ENCODE peak calls at places on chromosomes 4 and X, in ten cellular contexts. Q is CD8-positive, alpha-beta T cell; U is AG09309; L is B cell; H is thoracic aorta; R is H9; K is lower leg skin; S is astrocyte; W is cardiac fibroblast; J is fibroblast of lung. Z is an unnamed sample.

GRCh38 chr4:122739174-122739573 is 6.7 kb downstream of the BBS12 start:
- DNase-seq in Q (no peak), U (peak; percentile 73), L (no peak), H (no peak), R (no peak), K (no peak), S (peak; percentile 75), W (peak; percentile 85), J (peak; percentile 83), Z (no peak)

GRCh38 chr4:8647626-8648025 is 55.1 kb downstream of the CPZ start:
- DNase-seq in Q (no peak), U (no peak), L (no peak), H (no peak), R (peak; percentile 31), K (no peak), S (no peak), W (no peak), J (no peak), Z (no peak)

GRCh38 chr4:98932539-98932938 is 3.6 kb upstream of the EIF4E start:
- DNase-seq in Q (no peak), U (no peak), L (no peak), H (no peak), R (no peak), K (no peak), S (peak; percentile 45), W (peak; percentile 21), J (no peak), Z (no peak)

GRCh38 chr4:147542229-147542990 is 61.5 kb downstream of the EDNRA start:
- DNase-seq in Q (no peak), U (no peak), L (no peak), H (no peak), R (no peak), K (no peak), S (peak; percentile 64), W (no peak), J (no peak), Z (no peak)

GRCh38 chrX:76918033-76918432 is 490.5 kb downstream of the MAGEE1 start:
- DNase-seq in Q (no peak), U (no peak), L (no peak), H (no peak), R (no peak), K (peak; percentile 11), S (no peak), W (no peak), J (no peak), Z (no peak)

GRCh38 chr4:91840359-91840758 is 463.4 kb upstream of the GRID2 start:
- DNase-seq in Q (no peak), U (no peak), L (no peak), H (no peak), R (no peak), K (no peak), S (no peak), W (no peak), J (no peak), Z (no peak)

GRCh38 chrX:134658421-134658896 is at the start of gene PLAC1:
- DNase-seq in Q (no peak), U (no peak), L (no peak), H (no peak), R (no peak), K (no peak), S (no peak), W (no peak), J (no peak), Z (no peak)

GRCh38 chr4:168095776-168096443 is 3.6 kb downstream of the ANXA10 start:
- DNase-seq in Q (no peak), U (no peak), L (no peak), H (no peak), R (no peak), K (no peak), S (peak; percentile 22), W (peak; percentile 27), J (no peak), Z (no peak)

GRCh38 chr4:147052361-147052760 is 106.7 kb upstream of the TTC29 start:
- DNase-seq in Q (no peak), U (no peak), L (no peak), H (no peak), R (no peak), K (no peak), S (no peak), W (no peak), J (no peak), Z (no peak)

GRCh38 chr4:111045992-111046391 is 423.1 kb upstream of the PITX2 start:
- DNase-seq in Q (no peak), U (no peak), L (no peak), H (no peak), R (no peak), K (no peak), S (no peak), W (no peak), J (no peak), Z (no peak)

GRCh38 chr4:7429069-7429416 is 5.7 kb downstream of the PSAPL1 start:
- DNase-seq in Q (no peak), U (no peak), L (no peak), H (no peak), R (no peak), K (no peak), S (no peak), W (no peak), J (no peak), Z (no peak)

DNA sequence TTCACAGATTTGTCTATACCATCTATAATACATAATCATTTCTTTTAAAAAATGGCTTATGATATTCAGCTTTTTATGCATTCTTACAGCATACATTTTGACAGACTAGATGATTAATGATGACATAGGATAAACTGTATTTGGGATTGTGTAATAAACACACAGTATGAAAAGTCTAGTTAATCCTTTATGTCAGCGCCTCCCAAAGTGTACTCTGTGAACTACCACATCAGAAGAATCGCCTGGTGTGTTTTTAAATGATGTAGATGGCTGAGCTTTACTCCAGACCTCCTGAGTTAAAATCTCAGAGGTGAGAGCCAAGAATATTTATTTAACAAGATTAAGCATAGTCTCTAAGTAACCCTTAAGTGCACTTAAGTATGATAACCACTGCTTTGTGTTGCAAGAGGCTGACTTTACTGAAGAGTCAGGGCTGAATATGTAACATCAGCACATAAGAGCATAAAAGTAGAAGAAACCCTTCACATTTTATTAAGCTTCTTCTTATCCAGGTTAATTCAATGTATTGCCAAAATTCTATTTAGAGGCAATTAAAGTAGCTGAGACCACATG is 104.2 kb downstream of the ANK2 start:
- DNase-seq in Q (no peak), U (no peak), L (no peak), H (no peak), R (no peak), K (no peak), S (no peak), W (peak; percentile 31), J (peak; percentile 10), Z (no peak)
- TF ChIP-seq CTCF in Q (no peak), U (no peak), L (no peak), H (no peak), R (peak; percentile 50), K (no peak), S (no peak), W (no peak), J (no peak), Z (peak; percentile 22)

DNA sequence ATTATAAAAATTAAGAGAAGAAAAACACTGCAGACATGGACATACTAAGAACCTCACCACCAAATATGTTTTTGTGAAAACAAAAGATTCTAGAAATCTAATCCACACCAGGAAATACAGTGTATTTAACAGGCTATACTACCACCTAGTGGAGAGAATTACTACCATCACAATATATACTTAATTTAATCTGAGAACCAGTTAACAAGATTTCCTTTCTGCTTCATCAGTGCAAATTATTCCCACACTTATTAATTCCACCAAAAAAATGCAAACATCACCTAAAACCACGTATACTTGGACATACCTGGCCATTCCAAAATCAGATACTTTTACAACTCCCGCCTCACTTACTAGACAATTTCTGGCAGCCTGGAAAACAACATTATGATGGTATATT is 7.0 kb upstream of the TXK start:
- DNase-seq in Q (no peak), U (peak; percentile 18), L (peak; percentile 19), H (no peak), R (no peak), K (no peak), S (peak; percentile 14), W (peak; percentile 61), J (peak; percentile 70), Z (peak; percentile 69)
- TF ChIP-seq CTCF in Q (peak; percentile 72), U (peak; percentile 31), L (peak; percentile 84), H (peak; percentile 52), R (peak; percentile 77), K (no peak), S (peak; percentile 53), W (no peak), J (no peak), Z (peak; percentile 86)

DNA sequence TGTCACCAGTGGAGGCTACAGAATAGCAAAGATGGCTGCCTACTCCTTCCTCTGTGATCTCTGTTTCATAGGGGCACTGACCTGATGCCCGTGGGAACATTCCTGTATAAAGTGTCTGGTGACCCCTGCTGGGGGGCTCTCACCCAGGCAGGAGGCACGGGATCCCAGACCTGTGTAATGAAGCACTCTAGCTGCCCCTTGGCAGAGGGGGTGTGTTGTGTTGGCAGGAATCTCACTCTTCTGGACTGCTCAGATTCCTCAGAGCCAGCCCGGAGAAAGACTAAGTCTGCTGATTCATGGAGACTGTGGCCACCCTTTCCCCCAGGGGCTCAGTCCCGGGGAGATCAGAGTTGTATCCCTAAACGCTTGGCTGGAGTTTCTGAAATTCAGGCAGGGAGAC is 648.3 kb downstream of the SPRY1 start:
- DNase-seq in Q (no peak), U (no peak), L (no peak), H (no peak), R (no peak), K (no peak), S (no peak), W (no peak), J (no peak), Z (peak; percentile 23)
- TF ChIP-seq CTCF in Q (no peak), U (no peak), L (no peak), H (no peak), R (no peak), K (no peak), S (no peak), W (no peak), J (no peak), Z (peak; percentile 36)

DNA sequence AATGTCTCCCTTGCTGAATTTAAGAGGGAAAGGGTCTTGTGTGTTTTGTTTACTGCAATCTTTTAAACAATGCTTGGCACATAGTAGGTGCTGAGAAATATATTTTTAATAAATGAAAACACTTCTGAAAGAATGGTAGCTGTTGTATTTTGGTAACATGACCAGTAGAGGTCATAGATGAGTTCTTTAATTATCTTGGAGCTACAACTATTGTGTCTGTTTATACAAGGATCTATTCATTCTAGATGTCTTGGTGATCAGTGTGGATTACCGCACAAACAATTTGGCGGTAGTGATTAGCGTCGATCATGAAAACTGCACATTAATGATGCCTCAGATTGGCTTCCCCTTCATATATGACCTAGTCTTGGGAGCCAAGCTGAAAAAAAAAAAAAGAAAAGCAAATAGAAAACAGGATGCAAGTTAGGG is 21.4 kb upstream of the SCRG1 start:
- DNase-seq in Q (no peak), U (no peak), L (no peak), H (no peak), R (no peak), K (no peak), S (no peak), W (peak; percentile 48), J (peak; percentile 61), Z (peak; percentile 35)
- TF ChIP-seq CTCF in Q (peak; percentile 57), U (peak; percentile 34), L (peak; percentile 55), H (peak; percentile 45), R (peak; percentile 67), K (no peak), S (peak; percentile 61), W (peak; percentile 47), J (peak; percentile 18), Z (peak; percentile 83)

GRCh38 chr4:186104895-186105720 is 604 bp downstream of the FAM149A start:
- DNase-seq in Q (no peak), U (no peak), L (peak; percentile 59), H (no peak), R (peak; percentile 55), K (no peak), S (no peak), W (no peak), J (no peak), Z (no peak)
- TF ChIP-seq CTCF in Q (no peak), U (no peak), L (no peak), H (no peak), R (peak; percentile 18), K (no peak), S (no peak), W (no peak), J (no peak), Z (peak; percentile 18)